ENCODE peak calls at places on chromosomes 16 and 17, in four cellular contexts. J, D, I and M are unnamed samples.

GRCh38 chr16:9706217-9706616 is 476.0 kb downstream of the GRIN2A start:
- DNase-seq in J (no peak), I (no peak), D (no peak), M (no peak)

GRCh38 chr16:90037202-90037765 is 18.0 kb upstream of the DBNDD1 start:
- DNase-seq in D (no peak), I (no peak), J (no peak), M (no peak)

GRCh38 chr17:65914784-65915342 is 277.1 kb downstream of the CEP112 start:
- DNase-seq in I (no peak), D (no peak), J (no peak), M (no peak)

GRCh38 chr17:60147553-60148241 is 2.1 kb upstream of the CA4 start:
- DNase-seq in J (no peak), I (no peak), D (no peak), M (no peak)

GRCh38 chr17:70006159-70006558 is 68.9 kb upstream of the KCNJ16 start:
- DNase-seq in J (no peak), I (peak; percentile 4), D (no peak), M (no peak)

GRCh38 chr17:179721-180379 is 1.6 kb downstream of the DOC2B start:
- DNase-seq in D (peak; percentile 47), I (no peak), J (no peak), M (no peak)

GRCh38 chr17:1275962-1276736 is 3.3 kb upstream of the TRARG1 start:
- DNase-seq in I (peak; percentile 50), J (no peak), D (peak; percentile 81), M (peak; percentile 82)

GRCh38 chr16:23124315-23124714 is 24.9 kb downstream of the USP31 start:
- DNase-seq in D (no peak), I (peak; percentile 77), J (no peak), M (no peak)

GRCh38 chr16:22683258-22683657 is 130.7 kb upstream of the HS3ST2 start:
- DNase-seq in I (no peak), J (no peak), D (no peak), M (no peak)

GRCh38 chr17:78822552-78822951 is 18.1 kb downstream of the USP36 start:
- DNase-seq in J (no peak), D (peak; percentile 25), I (peak; percentile 83), M (peak; percentile 46)

GRCh38 chr17:38460082-38460715 is 31.9 kb downstream of the ARHGAP23 start:
- DNase-seq in J (no peak), D (peak; percentile 29), I (no peak), M (no peak)

GRCh38 chr17:13736915-13737314 is 135.2 kb upstream of the HS3ST3A1 start:
- DNase-seq in D (no peak), J (no peak), I (no peak), M (no peak)

GRCh38 chr17:41308918-41309359 is at the start of gene KRTAP16-1:
- DNase-seq in J (no peak), I (no peak), D (no peak), M (no peak)

GRCh38 chr17:42865638-42866094 is 14.7 kb downstream of the AOC3 start:
- DNase-seq in D (no peak), J (no peak), I (no peak), M (no peak)

GRCh38 chr17:33981713-33982601 is 273.1 kb upstream of the CCL2 start:
- DNase-seq in I (no peak), J (peak; percentile 64), D (peak; percentile 68), M (no peak)

GRCh38 chr16:12449374-12449773 is 354.3 kb downstream of the CPPED1 start:
- DNase-seq in J (no peak), I (no peak), D (no peak), M (no peak)

GRCh38 chr17:12769981-12770380 is 19.3 kb upstream of the ARHGAP44 start:
- DNase-seq in D (no peak), I (no peak), J (no peak), M (no peak)

GRCh38 chr16:86668136-86668535 is 89.8 kb downstream of the FOXL1 start:
- DNase-seq in D (peak; percentile 74), I (no peak), J (no peak), M (no peak)

GRCh38 chr16:14304891-14305459 is 233.9 kb downstream of the MRTFB start:
- DNase-seq in D (peak; percentile 61), I (no peak), J (no peak), M (no peak)

GRCh38 chr17:82874011-82874835 is 34.4 kb upstream of the ZNF750 start:
- DNase-seq in D (no peak), J (no peak), I (peak; percentile 94), M (no peak)

GRCh38 chr16:80804061-80804450 is 342 bp downstream of the CDYL2 start:
- DNase-seq in J (no peak), D (peak; percentile 87), I (no peak), M (peak; percentile 8)

GRCh38 chr17:17844500-17844899 is 7.7 kb upstream of the SREBF1 start:
- DNase-seq in J (no peak), I (no peak), D (no peak), M (no peak)

GRCh38 chr17:56319531-56319930 is 166.3 kb downstream of the ANKFN1 start:
- DNase-seq in D (peak; percentile 81), I (peak; percentile 44), J (no peak), M (peak; percentile 73)

GRCh38 chr17:80730739-80731138 is 186.1 kb downstream of the RPTOR start:
- DNase-seq in D (no peak), J (no peak), I (no peak), M (no peak)

GRCh38 chr16:88882358-88883030 is 16.0 kb upstream of the PABPN1L start:
- DNase-seq in D (no peak), J (no peak), I (no peak), M (no peak)

GRCh38 chr17:44935116-44935515 is 12.5 kb downstream of the KIF18B start:
- DNase-seq in D (no peak), I (no peak), J (no peak), M (no peak)

GRCh38 chr16:83269541-83269940 is 538.2 kb upstream of the HSBP1 start:
- DNase-seq in I (no peak), D (no peak), J (no peak), M (no peak)

GRCh38 chr16:58649707-58650106 is 20.1 kb upstream of the CNOT1 start:
- DNase-seq in D (no peak), I (no peak), J (no peak), M (no peak)